ENCODE peak calls at places on chromosome X, in five cellular contexts. One of them, this sample, is unnamed.

GRCh38 chrX:63418211-63418610 is 67.1 kb upstream of the SPIN4 start:
- DNase-seq in AG09319: no peak
- DNase-seq in posterior cingulate gyrus: no peak
- DNase-seq in NCI-H2171 treated with DMSO at 0.1 percent for 48 hours: no peak
- DNase-seq in H7: no peak
- DNase-seq in this sample: no peak

GRCh38 chrX:150200820-150201287 is 162.3 kb upstream of the MAMLD1 start:
- DNase-seq in AG09319: peak; percentile 80
- DNase-seq in H7: no peak
- DNase-seq in NCI-H2171 treated with DMSO at 0.1 percent for 48 hours: no peak
- DNase-seq in posterior cingulate gyrus: peak; percentile 90
- DNase-seq in this sample: peak; percentile 98

GRCh38 chrX:129077384-129077783 is 445.9 kb downstream of the SMARCA1 start:
- DNase-seq in H7: no peak
- DNase-seq in NCI-H2171 treated with DMSO at 0.1 percent for 48 hours: no peak
- DNase-seq in AG09319: no peak
- DNase-seq in posterior cingulate gyrus: no peak
- DNase-seq in this sample: no peak

GRCh38 chrX:3743821-3744439 is 30.5 kb upstream of the PRKX start:
- DNase-seq in AG09319: no peak
- DNase-seq in NCI-H2171 treated with DMSO at 0.1 percent for 48 hours: no peak
- DNase-seq in posterior cingulate gyrus: no peak
- DNase-seq in H7: no peak
- DNase-seq in this sample: no peak

GRCh38 chrX:150508461-150509367 is 59.7 kb upstream of the MTM1 start:
- DNase-seq in NCI-H2171 treated with DMSO at 0.1 percent for 48 hours: no peak
- DNase-seq in H7: peak; percentile 75
- DNase-seq in posterior cingulate gyrus: peak; percentile 92
- DNase-seq in AG09319: peak; percentile 5
- DNase-seq in this sample: peak; percentile 10

GRCh38 chrX:55340896-55341433 is 76.2 kb upstream of the PAGE3 start:
- DNase-seq in NCI-H2171 treated with DMSO at 0.1 percent for 48 hours: no peak
- DNase-seq in H7: no peak
- DNase-seq in posterior cingulate gyrus: no peak
- DNase-seq in AG09319: no peak
- DNase-seq in this sample: no peak

GRCh38 chrX:53321216-53321942 is 40.0 kb upstream of the IQSEC2 start:
- DNase-seq in AG09319: no peak
- DNase-seq in NCI-H2171 treated with DMSO at 0.1 percent for 48 hours: no peak
- DNase-seq in H7: peak; percentile 80
- DNase-seq in posterior cingulate gyrus: peak; percentile 89
- DNase-seq in this sample: no peak

GRCh38 chrX:41133551-41133950 is 48.3 kb downstream of the USP9X start:
- DNase-seq in posterior cingulate gyrus: no peak
- DNase-seq in NCI-H2171 treated with DMSO at 0.1 percent for 48 hours: no peak
- DNase-seq in AG09319: no peak
- DNase-seq in H7: no peak
- DNase-seq in this sample: no peak

GRCh38 chrX:150984164-150984824 is 1.2 kb downstream of the HMGB3 start:
- DNase-seq in NCI-H2171 treated with DMSO at 0.1 percent for 48 hours: peak; percentile 5
- DNase-seq in AG09319: no peak
- DNase-seq in posterior cingulate gyrus: no peak
- DNase-seq in H7: peak; percentile 87
- DNase-seq in this sample: no peak

This sample was measured in IMR-90.